ENCODE peak calls at places on chromosomes 13 and 19, in seven cellular contexts. E is GM12878, T is body of pancreas, K is tibial nerve, Y is suprapubic skin, S is uterus, G is stomach. J is an unnamed sample.

GRCh38 chr19:2312819-2313501 is 5.0 kb upstream of the LINGO3 start:
- DNase-seq in G (no peak), S (no peak), T (no peak), E (no peak), K (no peak), Y (no peak), J (no peak)

GRCh38 chr13:104387514-104387913 is 1321.3 kb upstream of the SLC10A2 start:
- DNase-seq in S (no peak), E (no peak), G (no peak), K (no peak), T (no peak), Y (no peak), J (no peak)

GRCh38 chr19:12639901-12640613 is 26.5 kb downstream of the MAN2B1 start:
- DNase-seq in E (peak; percentile 53), G (peak; percentile 85), K (peak; percentile 52), Y (peak; percentile 88), S (peak; percentile 72), T (peak; percentile 88), J (peak; percentile 27)

GRCh38 chr13:110055089-110055488 is 251.9 kb downstream of the COL4A1 start:
- DNase-seq in S (no peak), G (no peak), Y (no peak), E (no peak), K (no peak), T (no peak), J (no peak)

GRCh38 chr19:48513289-48514122 is 1.9 kb upstream of the LMTK3 start:
- DNase-seq in E (no peak), G (peak; percentile 72), T (peak; percentile 77), K (no peak), Y (no peak), S (no peak), J (no peak)

GRCh38 chr19:41427647-41428480 is 690 bp upstream of the B3GNT8 start:
- DNase-seq in Y (no peak), S (peak; percentile 54), E (no peak), T (peak; percentile 56), G (no peak), K (peak; percentile 30), J (no peak)

GRCh38 chr19:40756502-40757110 is 5.6 kb downstream of the SNRPA start:
- DNase-seq in Y (no peak), G (no peak), K (no peak), T (no peak), S (no peak), E (no peak), J (no peak)

GRCh38 chr19:22595918-22596341 is 38.2 kb upstream of the ZNF492 start:
- DNase-seq in G (no peak), Y (no peak), S (peak; percentile 83), K (peak; percentile 50), T (peak; percentile 30), E (no peak), J (no peak)

GRCh38 chr13:28718538-28719226 is at the start of gene SLC46A3:
- DNase-seq in S (peak; percentile 99), E (peak; percentile 88), G (peak; percentile 92), Y (peak; percentile 98), T (peak; percentile 98), K (peak; percentile 95), J (peak; percentile 74)

GRCh38 chr13:28717170-28717569 is 1.6 kb downstream of the SLC46A3 start:
- DNase-seq in G (no peak), Y (no peak), S (no peak), T (no peak), K (no peak), E (no peak), J (no peak)

GRCh38 chr13:28719227-28719562 is 425 bp upstream of the SLC46A3 start:
- DNase-seq in Y (no peak), S (no peak), T (no peak), G (no peak), K (no peak), E (no peak), J (no peak)

GRCh38 chr13:28718186-28718537 is 608 bp downstream of the SLC46A3 start:
- DNase-seq in K (no peak), T (no peak), Y (no peak), G (no peak), E (no peak), S (no peak), J (no peak)

DNA sequence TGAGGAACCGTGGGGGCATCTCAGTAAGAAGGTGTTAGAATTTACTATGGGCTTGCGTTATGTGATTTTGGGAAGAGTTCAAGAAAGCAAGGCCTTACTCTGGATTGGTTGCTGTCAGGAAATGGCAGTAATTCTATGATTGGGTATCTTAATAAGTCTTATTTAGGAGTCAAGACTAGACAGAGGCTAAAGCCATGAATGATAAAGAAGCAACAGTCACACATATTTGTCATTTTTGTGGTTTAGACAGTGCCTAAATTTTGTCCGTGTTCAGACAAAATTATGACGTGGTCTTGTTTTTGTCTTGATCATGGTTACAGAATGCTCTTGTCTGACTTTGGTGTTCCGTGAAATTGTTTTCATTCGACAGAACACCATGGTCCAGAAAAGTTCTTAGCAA is 886 bp upstream of the SLC46A3 start:
- DNase-seq in S (no peak), T (no peak), K (no peak), G (no peak), E (no peak), Y (no peak), J (no peak)
- H3K4me3 ChIP-seq in S (no peak overlapping the region), T (no peak overlapping the region), K (no peak overlapping the region), G (peak overlapping the region; percentile 63), E (peak overlapping the region; percentile 72), Y (peak overlapping the region; percentile 55), J (no peak overlapping the region)

DNA sequence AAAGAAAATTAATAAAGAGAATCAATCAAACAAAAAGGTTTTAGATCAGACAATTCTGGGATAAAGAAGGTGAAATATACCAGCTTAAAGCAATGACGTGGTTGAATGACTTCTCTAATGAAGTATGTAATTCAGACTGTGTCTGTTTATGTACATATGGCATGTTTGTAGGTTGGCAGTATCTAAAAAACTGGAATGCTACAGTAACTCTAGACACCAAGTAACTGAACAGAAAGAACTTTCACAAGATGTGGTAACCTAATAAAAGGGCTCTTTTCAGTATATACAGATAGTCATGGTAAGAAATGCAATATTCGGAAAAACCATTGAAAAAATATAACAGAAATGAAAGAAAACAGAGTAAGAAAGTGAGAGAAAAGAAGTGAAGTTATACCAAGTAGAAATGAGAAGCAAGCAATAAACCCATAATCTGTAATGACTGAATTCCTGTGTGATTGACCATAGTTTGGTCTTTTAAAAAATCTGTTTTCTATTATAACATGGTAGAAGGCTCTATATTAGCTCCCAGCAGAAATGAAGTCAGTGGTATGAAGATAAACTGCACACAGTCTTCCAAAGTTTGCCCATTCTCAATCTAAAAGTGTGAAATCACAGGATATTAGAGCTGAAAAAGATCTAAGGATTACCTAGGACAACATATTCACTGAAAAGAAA is 31.4 kb downstream of the ELF1 start:
- DNase-seq in K (no peak), E (no peak), S (no peak), G (no peak), Y (no peak), T (no peak), J (no peak)
- H3K4me1 ChIP-seq in K (no peaks in the 10 kb centered on the region), E (peaks cover 31% of the 10 kb centered on the region), S (no peaks in the 10 kb centered on the region), G (peaks cover 52% of the 10 kb centered on the region), Y (peaks cover 64% of the 10 kb centered on the region), T (peaks cover 88% of the 10 kb centered on the region), J (peaks cover 39% of the 10 kb centered on the region)

GRCh38 chr19:23686622-23687423 is at the start of gene ZNF675:
- DNase-seq in G (peak; percentile 93), E (peak; percentile 77), Y (peak; percentile 99), S (peak; percentile 89), K (peak; percentile 86), T (peak; percentile 88), J (peak; percentile 75)
- TF ChIP-seq POLR2A in G (no peak), E (peak; percentile 89), Y (peak; percentile 34), S (peak; percentile 6), K (no peak), T (no peak), J (no peak)

GRCh38 chr19:4278460-4278901 is 585 bp upstream of the SHD start:
- DNase-seq in K (no peak), E (no peak), T (no peak), S (no peak), G (no peak), Y (no peak), J (no peak)
- H3K4me3 ChIP-seq in K (no peak overlapping the region), E (no peak overlapping the region), T (no peak overlapping the region), S (no peak overlapping the region), G (no peak overlapping the region), Y (peak overlapping the region; percentile 29), J (no peak overlapping the region)

DNA sequence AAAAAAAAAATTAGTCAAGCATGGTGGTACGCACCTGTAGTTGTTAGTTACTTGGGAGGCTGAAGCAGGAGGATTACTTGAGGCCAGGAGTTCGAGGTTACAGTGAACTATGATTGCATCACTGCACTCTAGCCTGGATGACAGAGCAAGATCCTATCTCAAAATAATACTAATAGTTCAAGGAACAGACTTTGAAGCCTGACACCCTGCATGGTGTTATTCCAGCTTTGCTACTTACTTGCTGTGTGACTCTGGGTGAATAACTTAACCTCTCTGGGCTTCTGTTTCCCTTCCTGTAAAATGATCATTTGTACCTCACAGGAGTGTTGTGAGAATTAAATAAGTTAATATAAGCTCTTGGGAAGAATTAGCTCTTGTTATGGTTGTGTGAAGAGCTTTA is 3.5 kb upstream of the FOSB start:
- DNase-seq in S (no peak), T (no peak), K (no peak), G (no peak), E (no peak), Y (no peak), J (no peak)
- H3K4me1 ChIP-seq in S (peaks cover 12% of the 10 kb centered on the region), T (peaks cover 18% of the 10 kb centered on the region), K (no peaks in the 10 kb centered on the region), G (peaks cover 18% of the 10 kb centered on the region), E (peaks cover 5% of the 10 kb centered on the region), Y (peaks cover 19% of the 10 kb centered on the region), J (peaks cover 11% of the 10 kb centered on the region)

DNA sequence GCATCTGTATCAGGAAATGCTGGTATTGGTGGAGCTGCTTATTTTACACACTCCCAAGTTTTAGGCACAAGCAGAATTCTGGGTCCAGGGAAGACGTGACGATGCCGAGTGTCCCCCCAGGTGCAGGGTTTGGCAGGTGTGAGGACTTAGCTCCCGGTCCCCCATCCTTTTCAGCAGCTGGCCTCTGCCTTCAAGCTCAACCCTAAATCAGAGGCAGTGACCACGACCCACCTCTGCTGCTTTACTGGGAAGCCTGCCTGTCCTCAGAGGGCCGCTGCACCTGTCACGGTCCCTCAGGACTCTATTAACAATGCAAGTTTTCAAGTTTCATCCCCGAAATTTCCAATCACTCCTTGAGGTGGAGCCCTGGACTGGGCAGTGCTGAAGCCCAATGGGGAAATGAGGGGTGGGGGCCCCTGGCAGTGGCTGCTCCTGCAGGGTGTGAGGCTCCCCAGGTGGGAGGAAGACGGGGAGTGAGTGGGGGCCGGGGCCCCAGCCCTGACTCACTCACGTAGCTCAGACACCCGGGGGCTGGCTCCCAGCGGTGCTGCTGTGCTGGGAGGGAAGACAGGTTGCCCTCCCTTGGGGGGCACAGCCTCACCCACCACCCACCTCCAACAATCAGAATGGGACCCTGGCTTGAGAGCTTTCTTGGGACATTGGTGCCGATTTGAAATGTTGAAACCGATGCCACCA is 92.6 kb upstream of the MCF2L start:
- DNase-seq in Y (no peak), T (no peak), S (no peak), G (no peak), E (no peak), K (no peak), J (no peak)
- TF ChIP-seq POLR2A in Y (no peak), T (no peak), S (no peak), G (no peak), E (no peak), K (no peak), J (no peak)